ENCODE peak calls at places on chromosome 14, in four cellular contexts. C, Z, K and Y are unnamed samples.

GRCh38 chr14:77485901-77486678 is 12.5 kb downstream of the ISM2 start:
- DNase-seq in K (no peak), Z (no peak), C (no peak), Y (peak; percentile 78)

GRCh38 chr14:58636129-58636528 is 1.6 kb upstream of the DACT1 start:
- DNase-seq in K (no peak), C (no peak), Z (no peak), Y (no peak)

GRCh38 chr14:105250986-105251385 is 2.7 kb downstream of the BTBD6 start:
- DNase-seq in Z (no peak), K (no peak), C (no peak), Y (no peak)

GRCh38 chr14:65169351-65169750 is 67.0 kb upstream of the MAX start:
- DNase-seq in Z (no peak), K (no peak), C (no peak), Y (peak; percentile 18)

GRCh38 chr14:21455592-21455911 is 371 bp downstream of the CHD8 start:
- DNase-seq in K (no peak), Z (no peak), C (no peak), Y (peak; percentile 25)

GRCh38 chr14:35404496-35405303 is at the start of gene NFKBIA:
- DNase-seq in K (peak; percentile 77), Z (peak; percentile 82), C (peak; percentile 92), Y (peak; percentile 83)

GRCh38 chr14:96197163-96197852 is 7.3 kb upstream of the BDKRB2 start:
- DNase-seq in Z (no peak), K (no peak), C (no peak), Y (no peak)

GRCh38 chr14:92565718-92566115 is 52.1 kb downstream of the RIN3 start:
- DNase-seq in K (no peak), C (no peak), Z (no peak), Y (no peak)

GRCh38 chr14:75497191-75497590 is 25.1 kb upstream of the BATF start:
- DNase-seq in C (no peak), K (no peak), Z (no peak), Y (no peak)

GRCh38 chr14:50423529-50423928 is 26.8 kb upstream of the CDKL1 start:
- DNase-seq in Z (no peak), K (no peak), C (no peak), Y (no peak)

GRCh38 chr14:23114120-23114458 is 5.0 kb downstream of the CEBPE start:
- DNase-seq in C (no peak), K (no peak), Z (no peak), Y (no peak)

GRCh38 chr14:53979747-53980642 is 23.4 kb upstream of the BMP4 start:
- DNase-seq in C (peak; percentile 8), K (no peak), Z (peak; percentile 47), Y (peak; percentile 74)

GRCh38 chr14:99991306-99991705 is 73.9 kb upstream of the EVL start:
- DNase-seq in C (no peak), K (no peak), Z (no peak), Y (no peak)